ENCODE peak calls at places on chromosomes 12 and 14, in ten cellular contexts. R is lung, S is upper lobe of left lung, Y is gastrocnemius medialis, U is psoas muscle, X is adrenal gland, K is GM12878, E is dorsolateral prefrontal cortex, W is fibroblast of lung, B is left ventricle myocardium inferior. T is an unnamed sample. For H3K27me3, the result is how much of the 10 kb centered on the place peaks cover.

GRCh38 chr14:52547027-52547426 is 5.3 kb downstream of the TXNDC16 start:
- DNase-seq in R (no peak), S (no peak), Y (no peak), U (no peak), X (no peak), K (no peak), E (no peak), W (no peak), B (no peak), T (no peak)

GRCh38 chr12:98151105-98151504 is 364.3 kb upstream of the TMPO start:
- DNase-seq in R (no peak), S (no peak), Y (no peak), U (no peak), X (no peak), K (no peak), E (no peak), W (no peak), B (no peak), T (no peak)

GRCh38 chr14:92400579-92401444 is 77.8 kb downstream of the SLC24A4 start:
- DNase-seq in R (no peak), S (no peak), Y (no peak), U (no peak), X (no peak), K (peak), E (no peak), W (no peak), B (no peak), T (no peak)

GRCh38 chr14:61555056-61555838 is 140.1 kb upstream of the HIF1A start:
- DNase-seq in R (no peak), S (no peak), Y (no peak), U (no peak), X (no peak), K (no peak), E (no peak), W (peak), B (no peak), T (no peak)

GRCh38 chr14:102711207-102711606 is 66.0 kb upstream of the TRAF3 start:
- DNase-seq in R (no peak), S (no peak), Y (no peak), U (no peak), X (no peak), K (no peak), E (no peak), W (no peak), B (no peak), T (no peak)

GRCh38 chr12:29304388-29304787 is 76.6 kb downstream of the ERGIC2 start:
- DNase-seq in R (no peak), S (no peak), Y (no peak), U (no peak), X (no peak), K (no peak), E (no peak), W (no peak), B (no peak), T (no peak)

GRCh38 chr14:30322819-30323218 is 236.1 kb upstream of the G2E3 start:
- DNase-seq in R (no peak), S (no peak), Y (no peak), U (no peak), X (no peak), K (no peak), E (no peak), W (no peak), B (no peak), T (no peak)

GRCh38 chr14:64763801-64764511 is 59.7 kb downstream of the PLEKHG3 start:
- DNase-seq in R (no peak), S (no peak), Y (no peak), U (no peak), X (peak), K (no peak), E (no peak), W (peak), B (no peak), T (no peak)

GRCh38 chr12:24814379-24815086 is 134.4 kb downstream of the BCAT1 start:
- DNase-seq in R (no peak), S (no peak), Y (no peak), U (no peak), X (no peak), K (peak), E (no peak), W (no peak), B (no peak), T (no peak)

GRCh38 chr14:52790011-52790755 is 1.2 kb downstream of the GNPNAT1 start:
- DNase-seq in R (no peak), S (no peak), Y (no peak), U (no peak), X (no peak), K (no peak), E (no peak), W (no peak), B (no peak), T (no peak)

GRCh38 chr12:24778486-24779304 is 170.2 kb downstream of the BCAT1 start:
- DNase-seq in R (no peak), S (no peak), Y (no peak), U (no peak), X (no peak), K (peak), E (no peak), W (peak), B (no peak), T (no peak)

GRCh38 chr12:69039881-69040280 is 106.9 kb upstream of the CPM start:
- DNase-seq in R (no peak), S (no peak), Y (no peak), U (no peak), X (no peak), K (no peak), E (no peak), W (no peak), B (no peak), T (no peak)

GRCh38 chr14:76237349-76237990 is 85.7 kb downstream of the GPATCH2L start:
- DNase-seq in R (no peak), S (peak), Y (no peak), U (no peak), X (no peak), K (no peak), E (no peak), W (no peak), B (no peak), T (no peak)

GRCh38 chr12:107748472-107748871 is 12.5 kb downstream of the PRDM4 start:
- DNase-seq in R (no peak), S (no peak), Y (no peak), U (no peak), X (no peak), K (no peak), E (no peak), W (peak), B (no peak), T (peak)

GRCh38 chr12:62776575-62776974 is 158.4 kb downstream of the PPM1H start:
- DNase-seq in R (no peak), S (no peak), Y (no peak), U (no peak), X (no peak), K (no peak), E (no peak), W (no peak), B (no peak), T (no peak)

GRCh38 chr12:15322164-15323054 is at the start of gene PTPRO:
- DNase-seq in R (no peak), S (peak), Y (no peak), U (peak), X (no peak), K (no peak), E (peak), W (peak), B (no peak), T (no peak)

GRCh38 chr14:39768579-39768978 is 336.3 kb upstream of the FBXO33 start:
- DNase-seq in R (no peak), S (no peak), Y (no peak), U (no peak), X (no peak), K (peak), E (no peak), W (no peak), B (no peak), T (no peak)

GRCh38 chr14:64337901-64338615 is 43.9 kb upstream of the ESR2 start:
- DNase-seq in R (no peak), S (peak), Y (peak), U (no peak), X (peak), K (no peak), E (peak), W (peak), B (no peak), T (no peak)

GRCh38 chr12:5047729-5048128 is 4.0 kb downstream of the KCNA5 start:
- DNase-seq in R (no peak), S (no peak), Y (no peak), U (no peak), X (no peak), K (no peak), E (no peak), W (no peak), B (no peak), T (no peak)

GRCh38 chr12:93483151-93483807 is 16.0 kb downstream of the MRPL42 start:
- DNase-seq in R (no peak), S (no peak), Y (no peak), U (no peak), X (no peak), K (no peak), E (no peak), W (no peak), B (no peak), T (no peak)

GRCh38 chr12:26465419-26466097 is 270.2 kb downstream of the SSPN start:
- DNase-seq in R (no peak), S (no peak), Y (no peak), U (no peak), X (no peak), K (no peak), E (no peak), W (no peak), B (no peak), T (no peak)

GRCh38 chr14:74977164-74977900 is 21.9 kb upstream of the PGF start:
- DNase-seq in R (no peak), S (no peak), Y (no peak), U (no peak), X (no peak), K (no peak), E (no peak), W (no peak), B (no peak), T (no peak)

GRCh38 chr12:121718653-121719239 is 6.2 kb downstream of the TMEM120B start:
- DNase-seq in R (no peak), S (no peak), Y (peak), U (peak), X (no peak), K (no peak), E (no peak), W (no peak), B (no peak), T (no peak)

GRCh38 chr12:120240495-120240833 is 25.1 kb downstream of the PXN start:
- DNase-seq in R (no peak), S (no peak), Y (peak), U (no peak), X (no peak), K (no peak), E (no peak), W (no peak), B (no peak), T (no peak)

GRCh38 chr14:96727490-96727889 is 69.7 kb upstream of the VRK1 start:
- DNase-seq in R (no peak), S (no peak), Y (no peak), U (no peak), X (no peak), K (no peak), E (no peak), W (no peak), B (no peak), T (no peak)

GRCh38 chr14:75205586-75205985 is 29.2 kb upstream of the TMED10 start:
- DNase-seq in R (no peak), S (no peak), Y (no peak), U (no peak), X (no peak), K (no peak), E (no peak), W (peak), B (no peak), T (peak)

GRCh38 chr14:71554323-71554722 is 377.9 kb upstream of the RGS6 start:
- DNase-seq in R (no peak), S (no peak), Y (no peak), U (no peak), X (no peak), K (peak), E (no peak), W (no peak), B (no peak), T (no peak)

GRCh38 chr14:105486974-105487448 is 325 bp downstream of the CRIP1 start:
- DNase-seq in R (peak), S (peak), Y (peak), U (peak), X (no peak), K (no peak), E (no peak), W (no peak), B (peak), T (no peak)

GRCh38 chr12:11545438-11546330 is 103.8 kb upstream of the ETV6 start:
- DNase-seq in R (no peak), S (no peak), Y (no peak), U (no peak), X (no peak), K (peak), E (no peak), W (no peak), B (no peak), T (no peak)

GRCh38 chr14:31339743-31340142 is 80.6 kb downstream of the HEATR5A start:
- DNase-seq in R (no peak), S (no peak), Y (no peak), U (no peak), X (no peak), K (no peak), E (no peak), W (no peak), B (no peak), T (peak)

GRCh38 chr14:99522457-99522891 is 41.3 kb downstream of the CCNK start:
- DNase-seq in R (no peak), S (no peak), Y (no peak), U (peak), X (peak), K (no peak), E (no peak), W (peak), B (peak), T (no peak)

GRCh38 chr12:89976866-89977265 is 268.2 kb upstream of the ATP2B1 start:
- DNase-seq in R (no peak), S (no peak), Y (no peak), U (no peak), X (no peak), K (no peak), E (no peak), W (no peak), B (no peak), T (no peak)

GRCh38 chr12:131950182-131950913 is 606 bp downstream of the EP400 start:
- DNase-seq in R (no peak), S (no peak), Y (no peak), U (peak), X (peak), K (no peak), E (no peak), W (no peak), B (peak), T (no peak)

GRCh38 chr12:89960607-89961394 is 252.2 kb upstream of the ATP2B1 start:
- DNase-seq in R (no peak), S (no peak), Y (no peak), U (no peak), X (no peak), K (no peak), E (no peak), W (peak), B (no peak), T (no peak)

GRCh38 chr14:90556666-90557450 is 160.0 kb downstream of the CALM1 start:
- DNase-seq in R (no peak), S (no peak), Y (no peak), U (no peak), X (no peak), K (no peak), E (peak), W (no peak), B (no peak), T (no peak)

GRCh38 chr12:44874981-44875416 is 1.1 kb downstream of the NELL2 start:
- DNase-seq in R (no peak), S (no peak), Y (no peak), U (no peak), X (no peak), K (no peak), E (no peak), W (no peak), B (no peak), T (no peak)

GRCh38 chr12:95316798-95317197 is 99.2 kb downstream of the VEZT start:
- DNase-seq in R (no peak), S (no peak), Y (no peak), U (no peak), X (no peak), K (no peak), E (no peak), W (no peak), B (no peak), T (no peak)

GRCh38 chr12:41521872-41522379 is 333.8 kb downstream of the PDZRN4 start:
- DNase-seq in R (no peak), S (no peak), Y (no peak), U (no peak), X (no peak), K (peak), E (no peak), W (peak), B (no peak), T (peak)

GRCh38 chr12:61213646-61214045 is 1046.6 kb upstream of the USP15 start:
- DNase-seq in R (no peak), S (no peak), Y (no peak), U (no peak), X (no peak), K (no peak), E (no peak), W (no peak), B (no peak), T (no peak)

GRCh38 chr14:104967414-104968152 is 10.6 kb downstream of the AHNAK2 start:
- DNase-seq in R (no peak), S (peak), Y (peak), U (peak), X (no peak), K (no peak), E (peak), W (peak), B (peak), T (no peak)

DNA sequence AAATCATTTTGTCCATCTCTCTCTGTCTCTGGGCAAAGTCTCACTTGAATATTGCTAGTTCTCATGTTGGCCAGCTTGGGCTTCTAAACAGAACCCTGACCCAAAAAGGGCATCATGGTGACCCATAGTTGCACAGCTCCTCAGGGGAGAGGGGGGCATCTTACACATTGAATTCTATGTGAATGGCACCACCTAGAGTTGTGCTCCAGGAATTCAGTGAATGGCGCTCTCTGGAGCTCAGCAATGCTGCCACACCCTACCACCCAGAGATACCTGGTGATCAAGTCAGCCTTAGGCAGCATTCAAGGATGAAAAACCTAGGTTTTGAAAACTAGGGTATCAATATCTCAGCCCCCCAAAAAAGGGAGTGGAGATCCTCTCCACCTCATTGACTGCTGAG is 50.6 kb downstream of the SMUG1 start:
- DNase-seq in R (no peak), S (no peak), Y (no peak), U (no peak), X (no peak), K (no peak), E (no peak), W (no peak), B (no peak), T (no peak)
- TF ChIP-seq CTCF in R (no peak), S (no peak), Y (no peak), U (no peak), X (no peak), K (peak), E (no peak), W (no peak), B (no peak), T (no peak)

GRCh38 chr12:112977641-112978040 is 678 bp upstream of the OAS2 start:
- DNase-seq in R (no peak), S (no peak), Y (no peak), U (no peak), X (no peak), K (no peak), E (no peak), W (no peak), B (peak), T (no peak)

GRCh38 chr12:112978163-112979081 is at the start of gene OAS2:
- DNase-seq in R (peak), S (peak), Y (peak), U (peak), X (peak), K (peak), E (no peak), W (peak), B (peak), T (peak)

GRCh38 chr12:112980491-112981158 is 2.3 kb downstream of the OAS2 start:
- DNase-seq in R (no peak), S (no peak), Y (no peak), U (no peak), X (no peak), K (no peak), E (no peak), W (no peak), B (no peak), T (no peak)

GRCh38 chr12:112977139-112977538 is 1.2 kb upstream of the OAS2 start:
- DNase-seq in R (no peak), S (no peak), Y (no peak), U (no peak), X (no peak), K (no peak), E (no peak), W (no peak), B (no peak), T (no peak)

GRCh38 chr12:112979281-112979680 is 962 bp downstream of the OAS2 start:
- DNase-seq in R (no peak), S (no peak), Y (no peak), U (no peak), X (no peak), K (peak), E (no peak), W (no peak), B (no peak), T (no peak)
- H3K4me3 ChIP-seq in R (peak), S (peak), Y (peak), U (peak), X (peak), K (peak), E (peak), W (no peak), B (peak), T (no peak)

DNA sequence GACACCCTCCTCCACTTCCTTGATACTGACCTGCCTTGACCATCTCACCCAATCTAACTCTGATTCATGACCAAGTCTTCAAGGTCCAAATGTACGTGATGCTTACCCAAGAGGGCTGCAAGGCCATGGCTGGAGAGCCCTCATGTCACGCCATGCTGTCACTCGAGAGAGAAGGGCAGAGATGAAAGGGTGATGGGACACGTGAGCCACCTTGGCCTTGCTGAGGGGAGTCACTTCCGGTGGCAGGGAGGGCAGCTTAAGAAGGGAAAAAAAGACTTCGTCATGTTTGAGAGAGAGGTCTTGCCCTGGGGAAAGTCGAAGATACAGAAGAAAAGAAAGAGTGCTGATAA is 3.2 kb upstream of the SCARB1 start:
- DNase-seq in R (no peak), S (no peak), Y (no peak), U (no peak), X (peak), K (no peak), E (no peak), W (no peak), B (no peak), T (no peak)
- H3K27me3 ChIP-seq in R (under half), S (under half), Y (under half), U (under half), X (under half), K (under half), E (under half), W (under half), B (under half), T (under half)

GRCh38 chr14:72975776-72976175 is 49.5 kb downstream of the DCAF4 start:
- DNase-seq in R (no peak), S (no peak), Y (no peak), U (no peak), X (no peak), K (no peak), E (no peak), W (no peak), B (no peak), T (no peak)

GRCh38 chr14:72974661-72975060 is 48.4 kb downstream of the DCAF4 start:
- DNase-seq in R (no peak), S (peak), Y (no peak), U (no peak), X (no peak), K (no peak), E (no peak), W (no peak), B (no peak), T (no peak)

GRCh38 chr14:72980863-72981262 is 46.0 kb downstream of the ZFYVE1 start:
- DNase-seq in R (no peak), S (no peak), Y (no peak), U (no peak), X (no peak), K (no peak), E (no peak), W (no peak), B (no peak), T (no peak)

GRCh38 chr14:72982146-72982708 is 44.7 kb downstream of the ZFYVE1 start:
- DNase-seq in R (no peak), S (no peak), Y (no peak), U (no peak), X (no peak), K (no peak), E (no peak), W (peak), B (no peak), T (no peak)

GRCh38 chr14:72978856-72979255 is 48.0 kb downstream of the ZFYVE1 start:
- DNase-seq in R (no peak), S (no peak), Y (no peak), U (no peak), X (peak), K (no peak), E (no peak), W (no peak), B (no peak), T (no peak)
- TF ChIP-seq CTCF in R (no peak), S (no peak), Y (no peak), U (no peak), X (no peak), K (no peak), E (no peak), W (no peak), B (no peak), T (no peak)

GRCh38 chr14:89293349-89293916 is 123.6 kb downstream of the FOXN3 start:
- DNase-seq in R (no peak), S (no peak), Y (no peak), U (no peak), X (no peak), K (no peak), E (no peak), W (no peak), B (no peak), T (no peak)
- H3K4me3 ChIP-seq in R (no peak), S (no peak), Y (no peak), U (no peak), X (no peak), K (no peak), E (no peak), W (no peak), B (no peak), T (no peak)

GRCh38 chr12:111335811-111336210 is 33.1 kb downstream of the PHETA1 start:
- DNase-seq in R (no peak), S (no peak), Y (no peak), U (no peak), X (no peak), K (no peak), E (no peak), W (no peak), B (no peak), T (no peak)
- H3K27me3 ChIP-seq in R (under half), S (under half), Y (under half), U (under half), X (under half), K (under half), E (under half), W (under half), B (under half), T (under half)

T was measured in BJ.